ENCODE peak calls at places on chromosomes 6 and 20, in four cellular contexts. P, H, R and B are unnamed samples.

GRCh38 chr6:3712827-3713226 is 38.7 kb downstream of the PXDC1 start:
- DNase-seq in P (no peak), H (no peak), R (no peak), B (no peak)

GRCh38 chr6:9405369-9405768 is 970.0 kb upstream of the SLC35B3 start:
- DNase-seq in P (peak), H (no peak), R (peak), B (no peak)

GRCh38 chr6:45742591-45742990 is 273.1 kb downstream of the CLIC5 start:
- DNase-seq in P (no peak), H (no peak), R (no peak), B (no peak)

GRCh38 chr6:2791124-2792050 is 26.2 kb downstream of the WRNIP1 start:
- DNase-seq in P (peak), H (no peak), R (peak), B (peak)

GRCh38 chr6:42907336-42907735 is 8.5 kb upstream of the PTCRA start:
- DNase-seq in P (no peak), H (no peak), R (no peak), B (no peak)

GRCh38 chr6:151506761-151507160 is 12.9 kb downstream of the CCDC170 start:
- DNase-seq in P (no peak), H (no peak), R (no peak), B (no peak)

GRCh38 chr6:27502508-27503435 is 29.9 kb upstream of the ZNF184 start:
- DNase-seq in P (peak), H (no peak), R (peak), B (peak)

GRCh38 chr20:22824077-22824476 is 211.0 kb upstream of the SSTR4 start:
- DNase-seq in P (no peak), H (no peak), R (no peak), B (no peak)

GRCh38 chr20:58521763-58522162 is 6.6 kb upstream of the APCDD1L start:
- DNase-seq in P (no peak), H (no peak), R (no peak), B (peak)

GRCh38 chr6:75204959-75205775 is 686 bp downstream of the COL12A1 start:
- DNase-seq in P (peak), H (no peak), R (peak), B (peak)

GRCh38 chr6:37251211-37251610 is 6.4 kb upstream of the TBC1D22B start:
- DNase-seq in P (peak), H (no peak), R (no peak), B (no peak)

GRCh38 chr6:47846752-47847151 is 64.9 kb downstream of the OPN5 start:
- DNase-seq in P (no peak), H (no peak), R (no peak), B (no peak)

GRCh38 chr20:38651562-38651961 is 50.0 kb downstream of the ARHGAP40 start:
- DNase-seq in P (no peak), H (no peak), R (no peak), B (no peak)

GRCh38 chr6:141103246-141103645 is 1029.5 kb upstream of the GJE1 start:
- DNase-seq in P (peak), H (no peak), R (no peak), B (no peak)

GRCh38 chr20:37564388-37565133 is 36.9 kb upstream of the BLCAP start:
- DNase-seq in P (no peak), H (no peak), R (peak), B (peak)

GRCh38 chr6:106757267-106757666 is 127.9 kb downstream of the QRSL1 start:
- DNase-seq in P (no peak), H (no peak), R (no peak), B (no peak)

GRCh38 chr6:23091795-23092194 is 522.4 kb downstream of the HDGFL1 start:
- DNase-seq in P (peak), H (no peak), R (no peak), B (no peak)

GRCh38 chr6:84447651-84448050 is 220.2 kb upstream of the CEP162 start:
- DNase-seq in P (no peak), H (no peak), R (peak), B (peak)

GRCh38 chr20:47024461-47024937 is 129.9 kb downstream of the EYA2 start:
- DNase-seq in P (peak), H (no peak), R (no peak), B (no peak)

GRCh38 chr6:52126231-52126630 is 38.8 kb upstream of the PKHD1 start:
- DNase-seq in P (no peak), H (no peak), R (no peak), B (no peak)

GRCh38 chr6:156427345-156427744 is 349.8 kb upstream of the ARID1B start:
- DNase-seq in P (peak), H (no peak), R (no peak), B (no peak)

GRCh38 chr6:134446228-134446848 is 128.4 kb upstream of the SGK1 start:
- DNase-seq in P (peak), H (no peak), R (no peak), B (no peak)

GRCh38 chr6:130027948-130028347 is 9.6 kb downstream of the L3MBTL3 start:
- DNase-seq in P (no peak), H (no peak), R (no peak), B (no peak)

GRCh38 chr20:37914367-37914671 is 11.4 kb downstream of the VSTM2L start:
- DNase-seq in P (no peak), H (no peak), R (no peak), B (no peak)

GRCh38 chr6:156359912-156360311 is 417.3 kb upstream of the ARID1B start:
- DNase-seq in P (no peak), H (peak), R (peak), B (peak)

GRCh38 chr6:138418118-138418742 is 14.2 kb downstream of the HEBP2 start:
- DNase-seq in P (no peak), H (no peak), R (no peak), B (no peak)

GRCh38 chr6:134750669-134751068 is 199.2 kb downstream of the ALDH8A1 start:
- DNase-seq in P (peak), H (no peak), R (no peak), B (no peak)

GRCh38 chr6:152696543-152696942 is 1.2 kb upstream of the MYCT1 start:
- DNase-seq in P (peak), H (no peak), R (no peak), B (no peak)

GRCh38 chr20:32918296-32918695 is 59.6 kb downstream of the EFCAB8 start:
- DNase-seq in P (no peak), H (no peak), R (no peak), B (no peak)

GRCh38 chr20:16801919-16802651 is 53.9 kb downstream of the OTOR start:
- DNase-seq in P (peak), H (peak), R (peak), B (peak)

GRCh38 chr6:34319471-34319885 is 70.7 kb upstream of the SMIM29 start:
- DNase-seq in P (no peak), H (no peak), R (no peak), B (no peak)
- H4K5ac ChIP-seq in P (no peak), H (no peak), R (no peak), B (no peak)

DNA sequence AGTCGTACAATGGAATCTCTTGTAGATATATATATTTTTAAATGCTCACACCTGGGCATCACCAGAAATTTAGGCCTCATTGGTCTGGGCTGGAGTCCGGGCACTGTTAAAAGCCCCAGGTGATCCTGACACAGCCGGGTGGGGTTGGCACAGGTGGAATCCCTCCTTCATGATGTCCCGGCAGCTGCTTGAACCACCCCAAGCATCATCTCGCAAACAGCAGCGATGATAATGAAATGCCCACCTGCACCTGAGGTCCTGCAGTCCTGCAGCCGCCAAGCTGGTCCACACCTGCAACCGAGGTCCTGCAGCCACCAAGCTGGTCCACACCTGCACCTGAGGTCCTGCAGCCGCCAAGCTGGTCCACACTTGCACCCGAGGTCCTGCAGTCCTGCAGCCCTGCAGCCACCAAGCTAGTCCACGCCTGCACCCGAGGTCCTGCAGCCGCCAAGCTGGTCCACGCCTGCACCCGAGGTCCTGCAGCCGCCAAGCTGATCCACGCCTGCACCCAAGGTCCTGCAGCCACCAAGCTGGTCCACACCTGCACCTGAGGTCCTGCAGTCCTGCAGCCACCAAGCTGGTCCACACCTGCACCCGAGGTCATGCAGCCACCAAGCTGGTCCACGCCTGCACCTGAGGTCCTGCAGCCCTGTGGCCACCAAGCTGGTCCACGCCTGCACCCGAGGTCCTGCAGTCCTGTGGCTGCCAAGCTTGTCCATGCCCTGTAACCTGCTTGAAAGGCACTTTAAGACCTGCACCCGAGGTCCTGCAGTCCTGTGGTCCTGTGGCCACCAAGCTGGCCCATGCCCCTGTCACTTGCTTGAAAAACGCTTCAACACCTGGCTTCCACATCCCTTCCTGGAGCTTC is 261.2 kb downstream of the DLL1 start:
- DNase-seq in P (no peak), H (no peak), R (no peak), B (no peak)
- H2BK15ac ChIP-seq in P (no peak), H (no peak), R (no peak), B (no peak)

GRCh38 chr20:48945840-48946514 is 24.5 kb downstream of the ARFGEF2 start:
- DNase-seq in P (peak), H (no peak), R (peak), B (no peak)

GRCh38 chr20:48948612-48949011 is 27.1 kb downstream of the ARFGEF2 start:
- DNase-seq in P (no peak), H (no peak), R (no peak), B (peak)

GRCh38 chr20:48942730-48943129 is 21.2 kb downstream of the ARFGEF2 start:
- DNase-seq in P (no peak), H (no peak), R (no peak), B (no peak)

GRCh38 chr20:48941467-48941866 is 20.0 kb downstream of the ARFGEF2 start:
- DNase-seq in P (no peak), H (no peak), R (no peak), B (no peak)

DNA sequence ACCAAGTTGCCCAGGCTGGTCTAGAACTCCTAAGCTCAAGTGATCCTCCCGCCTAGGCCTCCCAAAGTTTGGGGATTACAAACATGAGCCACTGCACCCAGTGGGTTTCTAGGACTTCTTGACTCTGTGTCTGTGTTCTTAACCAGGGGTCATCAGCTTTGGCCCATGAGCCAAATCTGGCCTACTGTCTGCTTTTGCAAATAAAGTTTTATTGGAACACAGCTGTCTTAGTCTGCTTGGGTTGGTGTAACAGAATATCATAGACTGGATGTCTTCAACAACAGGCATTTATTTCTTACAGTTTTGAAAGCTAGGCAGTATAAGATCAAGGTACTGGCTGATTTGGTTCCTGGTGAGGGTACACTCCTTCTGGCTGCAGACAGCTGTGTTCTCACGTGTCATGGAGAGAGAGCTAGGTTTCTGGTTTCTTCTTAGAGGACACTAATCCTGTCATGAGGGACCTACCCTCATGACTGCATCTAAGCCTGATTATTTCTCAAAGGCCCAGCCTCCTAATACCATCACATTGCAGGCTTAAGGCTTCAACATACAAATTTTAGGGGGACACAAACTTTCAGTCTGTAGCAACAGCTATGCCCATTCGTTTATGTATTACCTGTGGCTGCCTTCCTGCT is 23.3 kb downstream of the ARFGEF2 start:
- DNase-seq in P (no peak), H (no peak), R (no peak), B (no peak)
- H4K5ac ChIP-seq in P (no peak), H (no peak), R (no peak), B (no peak)

DNA sequence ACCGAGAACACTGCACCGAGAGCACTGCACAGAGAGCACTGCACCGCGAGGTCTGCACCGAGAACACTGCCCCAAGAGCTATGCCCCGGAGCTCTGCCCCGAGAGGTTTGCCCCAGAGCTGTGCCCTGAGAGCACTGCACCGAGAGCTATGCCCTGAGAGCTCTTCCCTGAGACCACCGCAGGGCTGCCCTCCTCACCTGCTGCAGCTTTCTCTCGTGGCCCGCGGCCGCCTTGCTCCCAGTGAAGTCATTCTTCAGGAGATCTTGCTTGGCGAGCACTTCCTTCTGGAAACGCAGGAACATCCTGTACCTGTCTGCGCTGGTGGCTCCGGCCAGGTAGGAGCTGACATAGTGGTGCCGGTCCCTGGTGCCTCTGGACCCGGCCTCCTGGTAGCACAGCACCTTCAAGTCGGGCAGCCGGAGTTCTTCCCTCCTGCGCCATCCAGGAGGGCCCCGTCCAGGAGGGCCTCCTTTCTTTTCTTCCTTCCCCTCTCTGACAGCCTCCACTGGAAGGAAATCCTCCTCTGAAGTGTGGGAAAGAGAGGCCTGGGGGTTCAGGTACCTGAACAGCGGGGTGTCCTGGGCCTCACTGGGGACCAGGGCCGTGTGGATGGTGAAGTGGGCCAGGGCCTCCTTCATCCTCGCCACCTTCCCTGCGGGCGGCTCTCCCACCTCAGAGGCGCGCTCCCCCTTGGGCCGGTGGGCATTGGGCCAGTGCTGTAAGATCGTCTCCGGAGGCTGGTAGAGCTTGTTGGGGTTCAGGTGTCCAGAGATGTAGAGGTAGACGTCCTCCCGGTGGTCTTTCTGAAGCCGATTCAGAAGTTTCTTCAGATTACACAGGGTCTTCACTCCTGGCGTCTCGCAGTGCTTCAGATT is 7.8 kb downstream of the C6orf118 start:
- DNase-seq in P (no peak), H (no peak), R (no peak), B (no peak)
- H2BK15ac ChIP-seq in P (no peak), H (no peak), R (no peak), B (no peak)

GRCh38 chr6:53796451-53796780 is 1.6 kb downstream of the LRRC1 start:
- DNase-seq in P (no peak), H (no peak), R (no peak), B (no peak)

GRCh38 chr6:53796791-53797190 is 2.0 kb downstream of the LRRC1 start:
- DNase-seq in P (no peak), H (no peak), R (no peak), B (no peak)

GRCh38 chr6:53795254-53795701 is 473 bp downstream of the LRRC1 start:
- DNase-seq in P (no peak), H (no peak), R (no peak), B (no peak)

GRCh38 chr6:53795702-53796450 is 1.1 kb downstream of the LRRC1 start:
- DNase-seq in P (peak), H (no peak), R (peak), B (no peak)

DNA sequence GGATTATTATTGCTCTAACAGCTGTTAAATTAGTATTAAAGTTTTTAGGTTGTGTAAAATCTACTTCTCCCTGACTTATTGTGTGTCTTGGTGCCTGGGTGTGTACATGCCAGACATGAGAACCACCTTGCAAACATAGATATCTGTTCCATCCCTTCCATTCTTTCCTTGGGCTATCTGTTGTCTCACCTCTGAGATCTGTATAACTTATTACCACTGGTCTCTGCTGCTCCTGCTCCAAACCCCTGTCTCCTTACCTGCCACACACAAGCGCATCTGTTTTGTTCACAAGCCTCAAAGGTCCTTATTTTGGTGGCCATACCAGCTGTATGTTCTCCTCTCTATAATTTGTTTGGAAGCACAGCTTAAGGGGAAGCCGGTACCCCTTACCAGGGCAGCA is 2.5 kb downstream of the LRRC1 start:
- DNase-seq in P (no peak), H (no peak), R (no peak), B (no peak)
- H4K5ac ChIP-seq in P (no peak), H (no peak), R (no peak), B (no peak)

DNA sequence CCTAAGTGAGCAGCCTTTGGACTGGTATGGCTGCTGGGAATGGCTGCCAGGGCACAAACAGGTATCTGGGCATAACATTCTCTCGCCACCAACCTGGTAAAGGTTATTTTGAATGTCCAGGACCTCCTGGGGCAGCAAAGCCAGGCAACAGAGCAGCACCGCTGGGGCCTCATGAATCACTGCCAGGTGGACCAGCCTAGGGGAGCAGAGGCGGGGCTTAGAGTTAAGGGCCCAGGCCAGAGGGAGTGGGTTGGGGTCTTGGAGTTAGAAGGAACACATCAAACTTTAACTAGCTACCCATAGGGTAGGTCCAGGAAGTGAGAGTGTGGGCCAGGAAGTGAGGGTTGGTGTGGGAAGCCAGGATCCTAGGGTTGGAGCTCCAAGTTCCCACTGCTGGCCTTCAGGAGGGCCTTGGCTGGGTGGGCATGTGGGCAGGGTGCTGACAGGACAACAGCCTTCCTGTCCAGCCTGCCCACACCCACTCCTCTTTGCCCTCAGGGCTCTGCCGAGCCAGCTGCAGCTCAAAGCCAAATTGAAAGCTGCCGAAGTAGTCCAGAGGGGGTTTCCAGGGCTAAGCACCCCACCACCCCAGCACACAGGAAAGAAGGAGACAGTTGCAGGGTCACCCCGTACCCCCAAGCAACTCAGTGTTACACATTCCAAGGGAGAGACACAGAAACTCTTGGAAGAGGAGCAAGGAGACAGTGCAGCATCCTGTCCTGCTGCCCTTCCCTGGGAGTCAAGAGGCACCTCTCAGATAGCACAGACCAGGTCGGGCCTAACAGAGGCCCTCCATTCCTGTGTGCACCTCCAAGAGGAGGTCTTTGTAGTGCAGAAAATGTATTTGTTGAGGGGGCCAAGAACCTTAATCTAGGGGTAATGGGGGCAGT is 2.6 kb downstream of the NFKBIE start:
- DNase-seq in P (no peak), H (no peak), R (no peak), B (no peak)
- H2BK15ac ChIP-seq in P (no peak), H (no peak), R (no peak), B (no peak)